ENCODE peak calls at places on chromosomes 12 and 14, in five cellular contexts. H is BJ, W is neural progenitor cell, T is cardiac muscle cell, C is sigmoid colon. F is an unnamed sample.
A peak's percentile ranks its signal among the peaks of the same experiment; 100 is the strongest.

GRCh38 chr12:104498211-104498801 is 41.6 kb downstream of the CHST11 start:
- DNase-seq in H (no peak), W (no peak), T (no peak), C (no peak), F (peak; percentile 62)

GRCh38 chr14:105467942-105468471 is 6.6 kb upstream of the CRIP2 start:
- DNase-seq in H (no peak), W (no peak), T (no peak), C (no peak), F (no peak)

GRCh38 chr14:55416866-55417265 is 5.2 kb upstream of the ATG14 start:
- DNase-seq in H (no peak), W (peak; percentile 66), T (peak; percentile 53), C (no peak), F (peak; percentile 33)

GRCh38 chr12:128784030-128784770 is 39.6 kb downstream of the SLC15A4 start:
- DNase-seq in H (no peak), W (no peak), T (no peak), C (peak; percentile 51), F (peak; percentile 68)

GRCh38 chr14:68297871-68298468 is 478.4 kb downstream of the RAD51B start:
- DNase-seq in H (no peak), W (peak; percentile 39), T (no peak), C (no peak), F (peak; percentile 37)

GRCh38 chr12:122981587-122982493 is 1.4 kb downstream of the ARL6IP4 start:
- DNase-seq in H (no peak), W (no peak), T (no peak), C (no peak), F (no peak)

GRCh38 chr12:125023065-125023464 is 29.6 kb downstream of the BRI3BP start:
- DNase-seq in H (no peak), W (no peak), T (no peak), C (no peak), F (no peak)

GRCh38 chr12:130665753-130666152 is 50.3 kb downstream of the RIMBP2 start:
- DNase-seq in H (no peak), W (no peak), T (no peak), C (no peak), F (no peak)

GRCh38 chr12:4960030-4960429 is 50.3 kb downstream of the KCNA1 start:
- DNase-seq in H (no peak), W (peak; percentile 15), T (no peak), C (peak; percentile 79), F (no peak)

GRCh38 chr12:98274430-98275130 is 240.8 kb upstream of the TMPO start:
- DNase-seq in H (no peak), W (no peak), T (no peak), C (no peak), F (no peak)

GRCh38 chr12:78171082-78171481 is 340.4 kb downstream of the NAV3 start:
- DNase-seq in H (no peak), W (no peak), T (no peak), C (no peak), F (no peak)

GRCh38 chr14:75510547-75510946 is 11.7 kb upstream of the BATF start:
- DNase-seq in H (no peak), W (no peak), T (no peak), C (no peak), F (no peak)

GRCh38 chr12:1769809-1770494 is 50.4 kb upstream of the LRTM2 start:
- DNase-seq in H (no peak), W (no peak), T (no peak), C (no peak), F (peak; percentile 31)

GRCh38 chr14:69374235-69374634 is 23.9 kb downstream of the ERH start:
- DNase-seq in H (no peak), W (no peak), T (no peak), C (no peak), F (no peak)

GRCh38 chr12:58030566-58031279 is 89.4 kb downstream of the ATP23 start:
- DNase-seq in H (no peak), W (no peak), T (no peak), C (no peak), F (peak; percentile 64)

GRCh38 chr12:132501189-132501940 is 11.4 kb downstream of the FBRSL1 start:
- DNase-seq in H (no peak), W (peak; percentile 36), T (peak; percentile 40), C (no peak), F (no peak)

GRCh38 chr12:53564941-53565340 is 57.7 kb upstream of the NPFF start:
- DNase-seq in H (no peak), W (no peak), T (no peak), C (no peak), F (peak; percentile 84)

GRCh38 chr14:85300119-85300518 is 229.8 kb upstream of the FLRT2 start:
- DNase-seq in H (no peak), W (no peak), T (no peak), C (no peak), F (no peak)

GRCh38 chr14:72547999-72548398 is 345.9 kb downstream of the DPF3 start:
- DNase-seq in H (no peak), W (no peak), T (no peak), C (peak; percentile 5), F (no peak)

GRCh38 chr14:22664261-22664660 is 20.1 kb upstream of the OR6J1 start:
- DNase-seq in H (no peak), W (no peak), T (no peak), C (no peak), F (peak; percentile 40)

DNA sequence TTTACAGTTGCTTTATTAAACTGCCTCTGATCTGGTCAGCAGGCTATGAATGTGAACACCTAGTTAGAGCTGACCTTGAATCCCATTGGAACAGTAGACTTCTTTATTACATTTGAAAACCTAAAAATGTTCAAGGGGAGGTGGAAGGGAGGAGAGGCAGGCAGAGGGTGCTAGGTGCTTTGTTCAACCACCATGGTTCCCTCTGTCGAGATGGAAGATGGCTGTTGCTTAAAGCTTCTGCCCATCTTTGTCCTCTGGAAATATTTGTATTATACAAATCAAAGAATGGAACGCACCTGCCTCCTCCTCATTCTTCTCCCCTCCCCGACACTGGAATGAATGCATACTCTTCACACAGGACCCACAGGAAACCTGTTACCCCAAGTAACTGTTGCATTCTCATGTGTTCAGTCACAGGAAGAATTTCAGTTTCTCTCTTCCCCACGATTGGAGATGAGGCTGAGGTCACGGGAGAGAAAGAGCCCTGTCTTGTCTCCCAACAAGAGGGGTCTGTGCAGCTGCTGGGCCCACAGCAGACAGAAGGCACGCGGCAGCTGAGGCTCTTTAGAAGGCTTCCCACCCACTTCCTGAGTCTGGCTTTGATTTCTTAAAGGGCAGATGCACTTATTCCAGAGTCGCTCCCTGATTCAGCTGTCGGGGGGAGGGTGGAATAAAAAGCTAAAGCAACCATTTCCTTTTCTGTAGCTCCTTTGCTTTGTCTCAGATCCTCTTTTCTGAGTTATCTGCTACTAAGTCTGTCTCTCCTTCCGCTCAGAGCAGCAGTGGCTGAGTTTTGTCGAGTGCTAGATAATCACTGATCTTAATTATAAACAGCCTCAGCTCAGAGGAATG is 217.9 kb upstream of the BTG1 start:
- DNase-seq in H (peak; percentile 13), W (no peak), T (peak; percentile 13), C (peak; percentile 77), F (peak; percentile 46)
- H3K4me3 ChIP-seq in H (no peak overlapping the region), W (no peak overlapping the region), T (no peak overlapping the region), C (no peak overlapping the region), F (no peak overlapping the region)

GRCh38 chr14:36241183-36241582 is 64.7 kb upstream of the PTCSC3 start:
- DNase-seq in H (no peak), W (no peak), T (no peak), C (no peak), F (peak; percentile 7)
- TF ChIP-seq CTCF in H (peak; percentile 3), W (no peak), T (no peak), C (no peak), F (peak; percentile 12)

DNA sequence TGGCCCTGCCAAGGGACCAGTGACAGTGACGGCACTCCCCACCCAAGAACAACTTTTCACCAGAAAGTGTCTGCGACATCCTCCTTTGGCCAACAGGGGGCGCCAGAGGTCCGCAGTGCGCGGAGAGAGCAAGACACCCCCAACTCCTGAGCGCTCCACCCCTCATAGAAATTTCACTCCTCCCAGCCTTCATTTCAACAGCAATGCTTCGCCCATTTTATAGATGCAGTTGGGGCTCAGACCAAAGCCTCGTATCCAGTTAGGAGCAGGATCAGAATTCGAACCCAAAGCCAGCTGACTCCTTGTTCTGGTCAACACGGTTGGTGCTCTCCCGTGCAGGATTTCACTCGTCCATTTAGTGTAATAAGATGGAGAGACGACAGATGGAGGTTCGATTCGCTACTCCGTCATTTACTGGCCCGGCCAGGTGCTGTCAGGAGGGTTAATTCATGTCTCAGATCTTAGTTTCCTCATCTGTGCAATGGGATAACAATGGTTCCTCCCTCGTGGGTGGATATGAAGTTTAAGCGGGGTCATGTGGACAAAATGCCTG is 2.4 kb upstream of the POP5 start:
- DNase-seq in H (no peak), W (peak; percentile 85), T (peak; percentile 76), C (peak; percentile 85), F (peak; percentile 60)
- H3K4me3 ChIP-seq in H (no peak overlapping the region), W (no peak overlapping the region), T (no peak overlapping the region), C (no peak overlapping the region), F (peak overlapping the region; percentile 16)

GRCh38 chr12:79347852-79348251 is 342.9 kb downstream of the PAWR start:
- DNase-seq in H (no peak), W (no peak), T (no peak), C (no peak), F (no peak)

GRCh38 chr12:79344855-79345840 is 345.6 kb downstream of the PAWR start:
- DNase-seq in H (no peak), W (peak; percentile 65), T (peak; percentile 62), C (no peak), F (peak; percentile 45)
- TF ChIP-seq CTCF in H (peak; percentile 73), W (peak; percentile 72), T (peak; percentile 35), C (no peak), F (peak; percentile 62)